ENCODE peak calls at places on chromosomes 4 and X, in eight cellular contexts. One of them, this sample, is unnamed.

GRCh38 chr4:53601251-53601764 is 10.0 kb upstream of the LNX1 start:
- DNase-seq in colonic mucosa: peak; percentile 45
- DNase-seq in HEK293T: peak; percentile 40
- DNase-seq in cardiac fibroblast: peak; percentile 33
- DNase-seq in Calu3: peak; percentile 61
- DNase-seq in T-helper 9 cell: no peak
- DNase-seq in H4: peak; percentile 43
- DNase-seq in heart left ventricle: peak; percentile 25
- DNase-seq in this sample: peak; percentile 4

GRCh38 chr4:164251257-164251656 is 502.7 kb upstream of the SMIM31 start:
- DNase-seq in colonic mucosa: no peak
- DNase-seq in T-helper 9 cell: no peak
- DNase-seq in heart left ventricle: no peak
- DNase-seq in H4: no peak
- DNase-seq in HEK293T: no peak
- DNase-seq in Calu3: no peak
- DNase-seq in cardiac fibroblast: no peak
- DNase-seq in this sample: no peak

GRCh38 chr4:147821555-147821954 is 89.7 kb downstream of the ARHGAP10 start:
- DNase-seq in heart left ventricle: no peak
- DNase-seq in cardiac fibroblast: no peak
- DNase-seq in Calu3: no peak
- DNase-seq in H4: no peak
- DNase-seq in T-helper 9 cell: no peak
- DNase-seq in HEK293T: no peak
- DNase-seq in colonic mucosa: no peak
- DNase-seq in this sample: no peak

GRCh38 chrX:37765507-37765906 is 14.4 kb upstream of the CYBB start:
- DNase-seq in T-helper 9 cell: no peak
- DNase-seq in colonic mucosa: no peak
- DNase-seq in Calu3: no peak
- DNase-seq in H4: no peak
- DNase-seq in HEK293T: no peak
- DNase-seq in heart left ventricle: no peak
- DNase-seq in cardiac fibroblast: no peak
- DNase-seq in this sample: no peak

GRCh38 chr4:81040175-81040659 is 9.7 kb downstream of the BMP3 start:
- DNase-seq in Calu3: no peak
- DNase-seq in colonic mucosa: no peak
- DNase-seq in T-helper 9 cell: no peak
- DNase-seq in HEK293T: peak; percentile 35
- DNase-seq in heart left ventricle: no peak
- DNase-seq in cardiac fibroblast: peak; percentile 49
- DNase-seq in H4: peak; percentile 14
- DNase-seq in this sample: peak; percentile 24

GRCh38 chrX:70030242-70030823 is 19.4 kb downstream of the AWAT2 start:
- DNase-seq in Calu3: peak; percentile 73
- DNase-seq in HEK293T: peak; percentile 77
- DNase-seq in cardiac fibroblast: peak; percentile 75
- DNase-seq in T-helper 9 cell: peak; percentile 15
- DNase-seq in colonic mucosa: peak; percentile 29
- DNase-seq in heart left ventricle: peak; percentile 41
- DNase-seq in H4: peak; percentile 44
- DNase-seq in this sample: peak; percentile 29

GRCh38 chr4:107037188-107037587 is 1.1 kb upstream of the DKK2 start:
- DNase-seq in heart left ventricle: peak; percentile 27
- DNase-seq in colonic mucosa: peak; percentile 38
- DNase-seq in cardiac fibroblast: peak; percentile 40
- DNase-seq in H4: peak; percentile 39
- DNase-seq in Calu3: no peak
- DNase-seq in T-helper 9 cell: no peak
- DNase-seq in HEK293T: peak; percentile 67
- DNase-seq in this sample: no peak

GRCh38 chr4:184364100-184364921 is 110.0 kb downstream of the IRF2 start:
- DNase-seq in T-helper 9 cell: no peak
- DNase-seq in cardiac fibroblast: no peak
- DNase-seq in heart left ventricle: no peak
- DNase-seq in colonic mucosa: no peak
- DNase-seq in HEK293T: no peak
- DNase-seq in H4: no peak
- DNase-seq in Calu3: no peak
- DNase-seq in this sample: no peak

GRCh38 chrX:127702527-127702926 is 349.7 kb downstream of the ACTRT1 start:
- DNase-seq in heart left ventricle: no peak
- DNase-seq in Calu3: no peak
- DNase-seq in cardiac fibroblast: no peak
- DNase-seq in colonic mucosa: no peak
- DNase-seq in H4: no peak
- DNase-seq in HEK293T: no peak
- DNase-seq in T-helper 9 cell: no peak
- DNase-seq in this sample: no peak

GRCh38 chr4:3269105-3269927 is 20.4 kb downstream of the MSANTD1 start:
- DNase-seq in T-helper 9 cell: no peak
- DNase-seq in HEK293T: no peak
- DNase-seq in heart left ventricle: no peak
- DNase-seq in cardiac fibroblast: no peak
- DNase-seq in Calu3: no peak
- DNase-seq in colonic mucosa: peak; percentile 16
- DNase-seq in H4: no peak
- DNase-seq in this sample: no peak

GRCh38 chr4:2977116-2978097 is 14.0 kb downstream of the GRK4 start:
- DNase-seq in HEK293T: no peak
- DNase-seq in colonic mucosa: no peak
- DNase-seq in H4: no peak
- DNase-seq in T-helper 9 cell: no peak
- DNase-seq in heart left ventricle: no peak
- DNase-seq in Calu3: no peak
- DNase-seq in cardiac fibroblast: peak; percentile 66
- DNase-seq in this sample: no peak

This sample was measured in erythroblast.